ENCODE peak calls at places on chromosomes 11 and 22, in five cellular contexts. One of them, this sample, is unnamed.

GRCh38 chr11:79237676-79238075 is 203.2 kb downstream of the TENM4 start:
- DNase-seq in activated gamma-delta T cell: no peak
- DNase-seq in left lung: no peak
- DNase-seq in naive B cell: no peak
- DNase-seq in heart right ventricle: no peak
- DNase-seq in this sample: no peak

GRCh38 chr11:16936643-16937042 is 77.6 kb downstream of the PLEKHA7 start:
- DNase-seq in left lung: no peak
- DNase-seq in activated gamma-delta T cell: no peak
- DNase-seq in heart right ventricle: no peak
- DNase-seq in naive B cell: no peak
- DNase-seq in this sample: no peak

GRCh38 chr22:22111983-22112382 is 129.4 kb upstream of the TOP3B start:
- DNase-seq in heart right ventricle: no peak
- DNase-seq in naive B cell: no peak
- DNase-seq in left lung: no peak
- DNase-seq in activated gamma-delta T cell: no peak
- DNase-seq in this sample: no peak

GRCh38 chr22:45535400-45535799 is 32.7 kb downstream of the FBLN1 start:
- DNase-seq in naive B cell: no peak
- DNase-seq in activated gamma-delta T cell: no peak
- DNase-seq in left lung: no peak
- DNase-seq in heart right ventricle: no peak
- DNase-seq in this sample: no peak

GRCh38 chr11:95764267-95764898 is 25.2 kb downstream of the FAM76B start:
- DNase-seq in heart right ventricle: no peak
- DNase-seq in left lung: no peak
- DNase-seq in activated gamma-delta T cell: no peak
- DNase-seq in naive B cell: peak
- DNase-seq in this sample: no peak

GRCh38 chr11:28461338-28461737 is 353.1 kb downstream of the METTL15 start:
- DNase-seq in heart right ventricle: no peak
- DNase-seq in activated gamma-delta T cell: no peak
- DNase-seq in left lung: no peak
- DNase-seq in naive B cell: no peak
- DNase-seq in this sample: no peak

GRCh38 chr11:80165763-80166162 is 724.9 kb upstream of the TENM4 start:
- DNase-seq in left lung: no peak
- DNase-seq in activated gamma-delta T cell: no peak
- DNase-seq in naive B cell: no peak
- DNase-seq in heart right ventricle: no peak
- DNase-seq in this sample: no peak

GRCh38 chr11:70574725-70575347 is 176.5 kb downstream of the CTTN start:
- DNase-seq in activated gamma-delta T cell: no peak
- DNase-seq in naive B cell: no peak
- DNase-seq in heart right ventricle: no peak
- DNase-seq in left lung: no peak
- DNase-seq in this sample: peak

GRCh38 chr11:46075168-46075567 is 46.1 kb downstream of the PHF21A start:
- DNase-seq in left lung: no peak
- DNase-seq in heart right ventricle: no peak
- DNase-seq in activated gamma-delta T cell: no peak
- DNase-seq in naive B cell: no peak
- DNase-seq in this sample: no peak

GRCh38 chr11:109109150-109109549 is 312.8 kb upstream of the C11orf87 start:
- DNase-seq in left lung: no peak
- DNase-seq in naive B cell: no peak
- DNase-seq in activated gamma-delta T cell: no peak
- DNase-seq in heart right ventricle: no peak
- DNase-seq in this sample: no peak

GRCh38 chr11:65606876-65607613 is 7.0 kb downstream of the MAP3K11 start:
- DNase-seq in activated gamma-delta T cell: no peak
- DNase-seq in heart right ventricle: peak
- DNase-seq in left lung: peak
- DNase-seq in naive B cell: no peak
- DNase-seq in this sample: peak

GRCh38 chr11:107824668-107825369 is 33.8 kb downstream of the SLC35F2 start:
- DNase-seq in left lung: no peak
- DNase-seq in heart right ventricle: no peak
- DNase-seq in naive B cell: no peak
- DNase-seq in activated gamma-delta T cell: no peak
- DNase-seq in this sample: no peak

GRCh38 chr11:123206671-123207421 is 11.8 kb upstream of the CLMP start:
- DNase-seq in naive B cell: no peak
- DNase-seq in heart right ventricle: no peak
- DNase-seq in activated gamma-delta T cell: no peak
- DNase-seq in left lung: no peak
- DNase-seq in this sample: no peak

GRCh38 chr11:93063101-93063500 is 93.7 kb downstream of the MTNR1B start:
- DNase-seq in naive B cell: no peak
- DNase-seq in activated gamma-delta T cell: no peak
- DNase-seq in heart right ventricle: no peak
- DNase-seq in left lung: no peak
- DNase-seq in this sample: no peak

GRCh38 chr11:45872513-45873356 is 12.7 kb upstream of the MAPK8IP1 start:
- DNase-seq in activated gamma-delta T cell: no peak
- DNase-seq in heart right ventricle: peak
- DNase-seq in naive B cell: peak
- DNase-seq in left lung: no peak
- DNase-seq in this sample: no peak

GRCh38 chr11:111069076-111069475 is 176.4 kb upstream of the POU2AF2 start:
- DNase-seq in left lung: no peak
- DNase-seq in naive B cell: no peak
- DNase-seq in activated gamma-delta T cell: no peak
- DNase-seq in heart right ventricle: no peak
- DNase-seq in this sample: no peak

GRCh38 chr22:30605449-30606110 is 1.4 kb upstream of the TCN2 start:
- DNase-seq in heart right ventricle: peak
- DNase-seq in naive B cell: peak
- DNase-seq in left lung: peak
- DNase-seq in activated gamma-delta T cell: no peak
- DNase-seq in this sample: no peak

GRCh38 chr22:35638408-35638807 is 9.8 kb upstream of the APOL6 start:
- DNase-seq in left lung: peak
- DNase-seq in heart right ventricle: peak
- DNase-seq in activated gamma-delta T cell: no peak
- DNase-seq in naive B cell: no peak
- DNase-seq in this sample: peak

GRCh38 chr11:118622376-118623290 is 15.2 kb downstream of the PHLDB1 start:
- DNase-seq in naive B cell: no peak
- DNase-seq in left lung: peak
- DNase-seq in heart right ventricle: peak
- DNase-seq in activated gamma-delta T cell: no peak
- DNase-seq in this sample: peak

GRCh38 chr11:15783619-15784018 is 572.7 kb downstream of the SOX6 start:
- DNase-seq in left lung: no peak
- DNase-seq in naive B cell: no peak
- DNase-seq in heart right ventricle: no peak
- DNase-seq in activated gamma-delta T cell: no peak
- DNase-seq in this sample: no peak

GRCh38 chr22:50305658-50306566 is 1.5 kb downstream of the PLXNB2 start:
- DNase-seq in left lung: peak
- DNase-seq in naive B cell: no peak
- DNase-seq in heart right ventricle: peak
- DNase-seq in activated gamma-delta T cell: no peak
- DNase-seq in this sample: peak

GRCh38 chr22:25745341-25746011 is 3.5 kb downstream of the MYO18B start:
- DNase-seq in left lung: no peak
- DNase-seq in heart right ventricle: no peak
- DNase-seq in naive B cell: no peak
- DNase-seq in activated gamma-delta T cell: no peak
- DNase-seq in this sample: no peak

GRCh38 chr22:20027966-20028854 is 7.3 kb downstream of the TANGO2 start:
- DNase-seq in left lung: no peak
- DNase-seq in naive B cell: no peak
- DNase-seq in heart right ventricle: no peak
- DNase-seq in activated gamma-delta T cell: no peak
- DNase-seq in this sample: peak

GRCh38 chr11:116312560-116313340 is 460.0 kb downstream of the BUD13 start:
- DNase-seq in left lung: peak
- DNase-seq in heart right ventricle: peak
- DNase-seq in activated gamma-delta T cell: no peak
- DNase-seq in naive B cell: no peak
- DNase-seq in this sample: peak

GRCh38 chr11:7571640-7572000 is 57.8 kb downstream of the PPFIBP2 start:
- DNase-seq in activated gamma-delta T cell: no peak
- DNase-seq in heart right ventricle: peak
- DNase-seq in naive B cell: no peak
- DNase-seq in left lung: peak
- DNase-seq in this sample: no peak

GRCh38 chr11:126430581-126431320 is 75.3 kb downstream of the ST3GAL4 start:
- DNase-seq in naive B cell: no peak
- DNase-seq in heart right ventricle: no peak
- DNase-seq in activated gamma-delta T cell: no peak
- DNase-seq in left lung: no peak
- DNase-seq in this sample: no peak

GRCh38 chr11:45041556-45041955 is 90.9 kb upstream of the TP53I11 start:
- DNase-seq in activated gamma-delta T cell: no peak
- DNase-seq in left lung: no peak
- DNase-seq in heart right ventricle: no peak
- DNase-seq in naive B cell: no peak
- DNase-seq in this sample: no peak

GRCh38 chr11:14248577-14248976 is 110.4 kb downstream of the RRAS2 start:
- DNase-seq in naive B cell: no peak
- DNase-seq in activated gamma-delta T cell: no peak
- DNase-seq in left lung: no peak
- DNase-seq in heart right ventricle: no peak
- DNase-seq in this sample: no peak

GRCh38 chr11:84828616-84829015 is 798.5 kb downstream of the DLG2 start:
- DNase-seq in naive B cell: no peak
- DNase-seq in activated gamma-delta T cell: no peak
- DNase-seq in heart right ventricle: no peak
- DNase-seq in left lung: no peak
- DNase-seq in this sample: no peak

GRCh38 chr11:22923561-22923960 is 63.3 kb upstream of the CCDC179 start:
- DNase-seq in activated gamma-delta T cell: no peak
- DNase-seq in left lung: no peak
- DNase-seq in heart right ventricle: no peak
- DNase-seq in naive B cell: no peak
- DNase-seq in this sample: no peak

GRCh38 chr11:30919389-30920172 is 333.4 kb upstream of the MPPED2 start:
- DNase-seq in activated gamma-delta T cell: no peak
- DNase-seq in heart right ventricle: no peak
- DNase-seq in naive B cell: no peak
- DNase-seq in left lung: no peak
- DNase-seq in this sample: no peak

GRCh38 chr11:14499178-14499559 is 442 bp downstream of the COPB1 start:
- DNase-seq in naive B cell: no peak
- DNase-seq in activated gamma-delta T cell: peak
- DNase-seq in heart right ventricle: no peak
- DNase-seq in left lung: no peak
- DNase-seq in this sample: no peak

GRCh38 chr11:133228406-133229330 is 303.6 kb downstream of the OPCML start:
- DNase-seq in heart right ventricle: peak
- DNase-seq in naive B cell: no peak
- DNase-seq in left lung: no peak
- DNase-seq in activated gamma-delta T cell: no peak
- DNase-seq in this sample: no peak

GRCh38 chr22:26477341-26477731 is 6.2 kb downstream of the HPS4 start:
- DNase-seq in activated gamma-delta T cell: no peak
- DNase-seq in naive B cell: no peak
- DNase-seq in left lung: no peak
- DNase-seq in heart right ventricle: no peak
- DNase-seq in this sample: no peak

GRCh38 chr22:44764974-44765373 is 12.6 kb downstream of the ARHGAP8 start:
- DNase-seq in activated gamma-delta T cell: no peak
- DNase-seq in heart right ventricle: no peak
- DNase-seq in naive B cell: no peak
- DNase-seq in left lung: no peak
- DNase-seq in this sample: no peak

GRCh38 chr22:48576333-48577013 is 1251.2 kb downstream of the BRD1 start:
- DNase-seq in left lung: no peak
- DNase-seq in heart right ventricle: no peak
- DNase-seq in activated gamma-delta T cell: no peak
- DNase-seq in naive B cell: no peak
- DNase-seq in this sample: no peak

GRCh38 chr11:77183421-77183984 is 55.5 kb downstream of the MYO7A start:
- DNase-seq in left lung: no peak
- DNase-seq in heart right ventricle: no peak
- DNase-seq in naive B cell: no peak
- DNase-seq in activated gamma-delta T cell: no peak
- DNase-seq in this sample: no peak

GRCh38 chr11:45087761-45088160 is 58.7 kb upstream of the PRDM11 start:
- DNase-seq in naive B cell: no peak
- DNase-seq in activated gamma-delta T cell: no peak
- DNase-seq in heart right ventricle: no peak
- DNase-seq in left lung: no peak
- DNase-seq in this sample: no peak